ENCODE peak calls at places on chromosome 3, in ten cellular contexts. I, O, H, U, X, P, T, R, J and Y are unnamed samples. For H3K4me1, the result is how much of the 10 kb centered on the place peaks cover.

GRCh38 chr3:58651268-58651667 is 15.3 kb downstream of the FAM3D start:
- DNase-seq in I (no peak), O (no peak), H (no peak), U (no peak), X (no peak), P (no peak), T (no peak), R (no peak), J (peak), Y (no peak)

GRCh38 chr3:156448300-156448699 is 106.6 kb downstream of the SSR3 start:
- DNase-seq in I (no peak), O (no peak), H (no peak), U (no peak), X (no peak), P (peak), T (peak), R (peak), J (peak), Y (no peak)

GRCh38 chr3:109532257-109533216 is 195.2 kb upstream of the DPPA4 start:
- DNase-seq in I (no peak), O (no peak), H (no peak), U (no peak), X (no peak), P (peak), T (peak), R (peak), J (peak), Y (peak)

GRCh38 chr3:58539636-58540035 is 2.6 kb upstream of the ACOX2 start:
- DNase-seq in I (no peak), O (no peak), H (no peak), U (no peak), X (no peak), P (no peak), T (no peak), R (peak), J (peak), Y (no peak)

GRCh38 chr3:66816110-66816761 is 181.9 kb upstream of the KBTBD8 start:
- DNase-seq in I (no peak), O (no peak), H (no peak), U (no peak), X (no peak), P (peak), T (peak), R (no peak), J (peak), Y (no peak)

GRCh38 chr3:192365571-192365970 is 361.8 kb downstream of the FGF12 start:
- DNase-seq in I (no peak), O (no peak), H (no peak), U (no peak), X (no peak), P (no peak), T (no peak), R (no peak), J (no peak), Y (no peak)

GRCh38 chr3:56132762-56133161 is 335.5 kb downstream of the ERC2 start:
- DNase-seq in I (no peak), O (no peak), H (no peak), U (no peak), X (no peak), P (no peak), T (no peak), R (no peak), J (no peak), Y (no peak)

GRCh38 chr3:148727242-148727641 is 29.5 kb downstream of the AGTR1 start:
- DNase-seq in I (no peak), O (no peak), H (no peak), U (no peak), X (no peak), P (peak), T (peak), R (peak), J (peak), Y (no peak)

GRCh38 chr3:113193298-113193697 is 18.1 kb upstream of the BOC start:
- DNase-seq in I (no peak), O (no peak), H (no peak), U (no peak), X (no peak), P (no peak), T (peak), R (no peak), J (no peak), Y (no peak)

GRCh38 chr3:49017978-49018706 is at the start of gene DALRD3:
- DNase-seq in I (peak), O (peak), H (peak), U (peak), X (peak), P (peak), T (peak), R (peak), J (peak), Y (peak)

GRCh38 chr3:53147161-53147902 is 13.7 kb upstream of the PRKCD start:
- DNase-seq in I (peak), O (no peak), H (peak), U (no peak), X (peak), P (no peak), T (no peak), R (no peak), J (no peak), Y (no peak)

GRCh38 chr3:53146319-53146868 is 14.6 kb upstream of the PRKCD start:
- DNase-seq in I (no peak), O (no peak), H (peak), U (no peak), X (no peak), P (no peak), T (no peak), R (no peak), J (no peak), Y (no peak)

GRCh38 chr3:53149006-53149690 is 11.9 kb upstream of the PRKCD start:
- DNase-seq in I (peak), O (no peak), H (peak), U (no peak), X (peak), P (no peak), T (no peak), R (no peak), J (no peak), Y (no peak)

GRCh38 chr3:53149699-53150098 is 11.3 kb upstream of the PRKCD start:
- DNase-seq in I (peak), O (no peak), H (peak), U (no peak), X (no peak), P (no peak), T (no peak), R (no peak), J (no peak), Y (no peak)

GRCh38 chr3:53147903-53148400 is 13.1 kb upstream of the PRKCD start:
- DNase-seq in I (no peak), O (no peak), H (peak), U (no peak), X (peak), P (no peak), T (no peak), R (no peak), J (no peak), Y (no peak)
- H3K4me1 ChIP-seq in I (half or more), O (under half), H (under half), U (under half), X (under half), P (under half), T (under half), R (under half), J (under half), Y (under half)

GRCh38 chr3:30741870-30742269 is 135.5 kb downstream of the TGFBR2 start:
- DNase-seq in I (no peak), O (no peak), H (no peak), U (no peak), X (no peak), P (no peak), T (no peak), R (no peak), J (no peak), Y (no peak)
- H3K4me1 ChIP-seq in I (under half), O (under half), H (under half), U (under half), X (under half), P (under half), T (under half), R (under half), J (under half), Y (under half)

DNA sequence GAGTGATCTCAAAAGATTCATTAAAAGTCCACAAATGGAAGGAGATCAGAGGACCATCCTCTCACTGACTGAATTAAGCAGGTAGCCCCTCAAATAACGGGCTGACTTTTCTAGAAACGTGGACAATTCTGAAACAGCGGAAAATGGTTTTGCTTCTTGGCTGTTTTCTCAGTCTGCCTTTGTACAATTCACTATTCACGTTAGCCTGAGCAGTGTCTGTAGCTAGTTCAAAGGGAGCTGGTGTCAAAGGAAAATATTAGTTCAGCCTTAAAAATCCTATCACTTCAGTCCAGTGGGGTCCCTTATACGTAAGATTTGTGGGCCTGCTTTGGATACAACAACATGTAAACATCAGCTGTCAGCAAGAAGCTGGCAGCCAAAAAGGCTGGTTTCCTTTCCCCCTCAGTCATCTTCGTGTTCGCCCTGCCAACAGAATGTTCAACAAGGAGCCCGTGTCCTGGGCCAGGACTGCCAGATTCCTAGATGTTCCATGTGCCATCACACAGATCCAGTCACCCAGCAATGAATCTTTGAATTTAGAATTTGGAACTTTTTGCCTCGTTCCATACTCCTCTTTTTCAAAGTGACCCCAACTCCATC is 19.3 kb downstream of the LMCD1 start:
- DNase-seq in I (no peak), O (no peak), H (no peak), U (peak), X (no peak), P (no peak), T (no peak), R (no peak), J (no peak), Y (no peak)
- H3K4me1 ChIP-seq in I (under half), O (under half), H (under half), U (half or more), X (half or more), P (under half), T (under half), R (under half), J (under half), Y (under half)

GRCh38 chr3:152445227-152445626 is 176.5 kb downstream of the MBNL1 start:
- DNase-seq in I (no peak), O (no peak), H (no peak), U (no peak), X (no peak), P (no peak), T (no peak), R (no peak), J (no peak), Y (no peak)
- H3K4me1 ChIP-seq in I (under half), O (under half), H (under half), U (half or more), X (under half), P (under half), T (under half), R (under half), J (under half), Y (under half)

GRCh38 chr3:129402210-129402609 is 26.2 kb downstream of the EFCAB12 start:
- DNase-seq in I (no peak), O (no peak), H (no peak), U (no peak), X (no peak), P (no peak), T (no peak), R (no peak), J (no peak), Y (no peak)
- H3K4me1 ChIP-seq in I (under half), O (under half), H (under half), U (under half), X (under half), P (under half), T (under half), R (under half), J (under half), Y (under half)